ENCODE peak calls at places on chromosomes 16 and 17, in nine cellular contexts. V is SK-N-SH; Z is neuronal stem cell; J is mesenchymal stem cell; U is heart right ventricle; R is MM.1S; P is CD8-positive, alpha-beta T cell; K is gastrocnemius medialis; A is left lung. L is an unnamed sample. For H3K36me3, the result is how much of the 10 kb centered on the place peaks cover.

GRCh38 chr16:67449328-67449727 is 18.4 kb downstream of the HSD11B2 start:
- DNase-seq in R (no peak), V (no peak), Z (no peak), U (peak), J (no peak), P (no peak), K (peak), A (no peak), L (no peak)

GRCh38 chr16:66910175-66910940 is 8.3 kb downstream of the CDH16 start:
- DNase-seq in J (no peak), Z (no peak), A (no peak), U (no peak), K (no peak), R (no peak), P (no peak), V (no peak), L (no peak)

GRCh38 chr17:82367724-82368524 is 3.6 kb upstream of the UTS2R start:
- DNase-seq in K (no peak), J (no peak), Z (no peak), U (no peak), R (no peak), P (no peak), V (peak), A (no peak), L (no peak)

GRCh38 chr16:11272484-11272883 is 945 bp downstream of the PRM3 start:
- DNase-seq in V (no peak), A (no peak), R (no peak), J (no peak), P (no peak), Z (no peak), K (no peak), U (no peak), L (no peak)

GRCh38 chr17:44807817-44808155 is 22.3 kb downstream of the GJC1 start:
- DNase-seq in Z (no peak), A (no peak), R (no peak), U (no peak), P (no peak), K (no peak), V (no peak), J (no peak), L (no peak)

GRCh38 chr17:82103588-82104451 is 5.8 kb upstream of the FASN start:
- DNase-seq in R (no peak), A (no peak), J (no peak), V (no peak), P (no peak), Z (peak), U (peak), K (peak), L (peak)

GRCh38 chr16:13756411-13756810 is 163.5 kb upstream of the ERCC4 start:
- DNase-seq in U (no peak), J (no peak), Z (peak), P (no peak), A (no peak), K (no peak), R (no peak), V (no peak), L (no peak)

GRCh38 chr16:28082624-28083023 is 19.1 kb upstream of the GSG1L start:
- DNase-seq in R (no peak), Z (no peak), J (no peak), V (no peak), P (no peak), U (no peak), K (no peak), A (no peak), L (no peak)

GRCh38 chr17:71649986-71650385 is 470.8 kb upstream of the SOX9 start:
- DNase-seq in V (no peak), Z (no peak), R (no peak), A (no peak), U (no peak), P (no peak), J (peak), K (no peak), L (no peak)

GRCh38 chr17:68489919-68490318 is 22.3 kb upstream of the PRKAR1A start:
- DNase-seq in P (no peak), U (no peak), A (no peak), V (no peak), Z (no peak), K (no peak), R (no peak), J (no peak), L (no peak)

GRCh38 chr17:16363749-16364536 is 10.7 kb upstream of the CENPV start:
- DNase-seq in V (peak), P (peak), J (peak), K (peak), U (peak), R (peak), Z (peak), A (no peak), L (peak)

DNA sequence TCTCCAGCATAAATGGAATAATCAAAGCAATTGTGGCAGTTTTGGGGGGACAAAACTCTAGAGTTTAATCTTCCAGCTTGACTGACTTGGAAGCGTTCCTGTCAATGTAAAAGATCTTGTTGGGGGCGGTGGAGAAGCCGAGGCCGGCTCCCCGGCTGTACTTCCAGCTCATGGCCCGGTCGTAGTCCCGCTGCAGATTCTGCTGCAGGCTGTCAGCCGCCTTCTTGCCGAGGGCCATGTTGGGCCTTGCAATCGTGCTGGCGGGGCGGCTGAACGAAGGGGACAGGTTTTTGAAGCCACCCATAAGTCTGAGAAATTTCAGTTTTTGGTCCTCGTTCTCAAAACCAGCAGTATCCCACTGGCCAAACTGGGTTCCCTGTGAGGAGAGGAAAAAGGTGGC is 11.2 kb downstream of the KNOP1 start:
- DNase-seq in A (no peak), V (no peak), R (no peak), U (no peak), Z (no peak), J (no peak), K (no peak), P (no peak), L (no peak)
- H3K27ac ChIP-seq in A (no peak), V (no peak), R (no peak), U (peak), Z (no peak), J (no peak), K (peak), P (no peak), L (no peak)

GRCh38 chr17:7324438-7324779 is 4.7 kb downstream of the NEURL4 start:
- DNase-seq in A (no peak), P (no peak), V (no peak), J (no peak), U (no peak), R (no peak), Z (no peak), K (no peak), L (no peak)

GRCh38 chr17:7322520-7323194 is 6.5 kb downstream of the NEURL4 start:
- DNase-seq in J (no peak), V (no peak), Z (no peak), U (no peak), K (no peak), P (no peak), R (no peak), A (no peak), L (no peak)

GRCh38 chr17:7323731-7324437 is 5.3 kb downstream of the NEURL4 start:
- DNase-seq in P (peak), A (peak), R (no peak), Z (no peak), K (peak), U (peak), J (peak), V (peak), L (no peak)

GRCh38 chr17:7318121-7318860 is 3.1 kb upstream of the GPS2 start:
- DNase-seq in V (no peak), P (no peak), U (no peak), A (no peak), R (no peak), Z (no peak), K (no peak), J (no peak), L (no peak)

DNA sequence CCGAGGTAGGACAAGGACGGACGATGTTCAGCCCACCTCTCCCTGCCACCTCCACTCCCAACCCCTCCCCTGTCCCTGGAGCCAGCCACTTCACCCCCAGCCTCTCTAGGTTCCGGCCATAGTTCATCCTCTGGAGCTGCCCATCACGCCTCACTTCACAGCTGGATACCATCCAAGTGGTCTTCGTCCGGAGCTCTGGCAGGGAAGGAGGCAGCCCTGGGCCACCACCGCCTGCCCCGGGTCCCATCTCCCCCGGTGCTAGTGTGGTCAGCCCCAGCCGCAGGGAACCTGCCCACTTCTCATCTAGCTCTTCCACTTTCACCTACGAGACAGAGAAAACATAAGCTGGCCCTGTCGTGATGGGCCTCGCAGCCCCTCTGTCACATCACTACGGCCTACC is 6.3 kb upstream of the GPS2 start:
- DNase-seq in P (no peak), Z (no peak), U (no peak), V (peak), A (no peak), R (no peak), K (no peak), J (no peak), L (no peak)
- H3K36me3 ChIP-seq in P (half or more), Z (half or more), U (half or more), V (under half), A (half or more), R (under half), K (under half), J (half or more), L (half or more)

GRCh38 chr16:78048319-78048718 is 26.0 kb downstream of the CLEC3A start:
- DNase-seq in J (no peak), R (no peak), P (no peak), K (no peak), V (no peak), A (peak), U (no peak), Z (no peak), L (no peak)

GRCh38 chr16:78040396-78040795 is 18.0 kb downstream of the CLEC3A start:
- DNase-seq in P (no peak), J (no peak), V (no peak), A (no peak), R (no peak), U (no peak), Z (no peak), K (no peak), L (no peak)

GRCh38 chr16:78045865-78046581 is 23.7 kb downstream of the CLEC3A start:
- DNase-seq in V (peak), Z (peak), U (peak), R (no peak), J (peak), K (peak), A (peak), P (peak), L (peak)
- H3K4me3 ChIP-seq in V (no peak), Z (no peak), U (no peak), R (no peak), J (no peak), K (no peak), A (no peak), P (no peak), L (no peak)

GRCh38 chr16:30665830-30666190 is 7.6 kb downstream of the FBRS start:
- DNase-seq in V (no peak), Z (no peak), J (no peak), P (no peak), A (no peak), K (no peak), R (no peak), U (no peak), L (no peak)

GRCh38 chr16:30668393-30668792 is 10.2 kb downstream of the FBRS start:
- DNase-seq in U (no peak), A (no peak), J (no peak), P (no peak), R (no peak), Z (no peak), V (no peak), K (no peak), L (no peak)

GRCh38 chr16:30669026-30670000 is 11.1 kb downstream of the FBRS start:
- DNase-seq in R (no peak), Z (no peak), U (no peak), J (no peak), K (no peak), V (no peak), A (no peak), P (no peak), L (no peak)

GRCh38 chr16:30666681-30667080 is 8.4 kb downstream of the FBRS start:
- DNase-seq in J (no peak), K (no peak), A (no peak), R (no peak), P (no peak), U (no peak), Z (no peak), V (no peak), L (no peak)

GRCh38 chr16:30667361-30667905 is 9.2 kb downstream of the FBRS start:
- DNase-seq in A (no peak), P (no peak), U (no peak), Z (no peak), J (no peak), V (no peak), R (no peak), K (no peak), L (no peak)
- H3K27ac ChIP-seq in A (no peak), P (no peak), U (no peak), Z (no peak), J (no peak), V (no peak), R (no peak), K (peak), L (no peak)